ENCODE peak calls at places on chromosome 12, in six cellular contexts. F, S, V, Y, C and U are unnamed samples.

GRCh38 chr12:52178443-52178842 is 13.4 kb downstream of the KRT80 start:
- DNase-seq in F (no peak), S (no peak), V (no peak), Y (no peak), C (no peak), U (no peak)

GRCh38 chr12:50313256-50313931 is 30.1 kb upstream of the LIMA1 start:
- DNase-seq in F (no peak), S (peak), V (no peak), Y (no peak), C (no peak), U (no peak)

GRCh38 chr12:58833844-58834243 is 86.5 kb downstream of the LRIG3 start:
- DNase-seq in F (no peak), S (peak), V (no peak), Y (peak), C (no peak), U (no peak)

GRCh38 chr12:90084018-90084417 is 375.4 kb upstream of the ATP2B1 start:
- DNase-seq in F (no peak), S (peak), V (no peak), Y (no peak), C (no peak), U (no peak)

GRCh38 chr12:2693204-2693860 is 101.4 kb upstream of the FKBP4 start:
- DNase-seq in F (no peak), S (no peak), V (no peak), Y (no peak), C (peak), U (no peak)

GRCh38 chr12:10214877-10215267 is 2.2 kb downstream of the GABARAPL1 start:
- DNase-seq in F (no peak), S (no peak), V (no peak), Y (no peak), C (no peak), U (no peak)

GRCh38 chr12:71664411-71665108 is 459 bp downstream of the THAP2 start:
- DNase-seq in F (no peak), S (peak), V (no peak), Y (no peak), C (no peak), U (no peak)

GRCh38 chr12:61781021-61781581 is 479.1 kb upstream of the USP15 start:
- DNase-seq in F (no peak), S (no peak), V (no peak), Y (no peak), C (no peak), U (no peak)

GRCh38 chr12:5066251-5066650 is 22.6 kb downstream of the KCNA5 start:
- DNase-seq in F (no peak), S (no peak), V (no peak), Y (no peak), C (no peak), U (no peak)

GRCh38 chr12:89160716-89161123 is 191.6 kb downstream of the DUSP6 start:
- DNase-seq in F (no peak), S (peak), V (peak), Y (no peak), C (no peak), U (no peak)

GRCh38 chr12:85036241-85036707 is at the start of the genes LRRIQ1 and TSPAN19:
- DNase-seq in F (peak), S (peak), V (peak), Y (peak), C (no peak), U (no peak)

GRCh38 chr12:4116251-4117111 is 157.1 kb upstream of the CCND2 start:
- DNase-seq in F (no peak), S (peak), V (no peak), Y (no peak), C (no peak), U (no peak)

GRCh38 chr12:88299567-88300101 is 157.5 kb downstream of the TMTC3 start:
- DNase-seq in F (no peak), S (peak), V (no peak), Y (no peak), C (no peak), U (peak)

GRCh38 chr12:11707535-11707934 is 58.1 kb downstream of the ETV6 start:
- DNase-seq in F (no peak), S (peak), V (peak), Y (peak), C (no peak), U (no peak)

GRCh38 chr12:124704619-124705018 is 137.2 kb upstream of the NCOR2 start:
- DNase-seq in F (no peak), S (no peak), V (no peak), Y (no peak), C (no peak), U (no peak)

GRCh38 chr12:123546281-123546680 is 12.8 kb upstream of the RILPL1 start:
- DNase-seq in F (no peak), S (peak), V (no peak), Y (no peak), C (no peak), U (no peak)

GRCh38 chr12:26823391-26823790 is 9.6 kb downstream of the ITPR2 start:
- DNase-seq in F (no peak), S (peak), V (no peak), Y (no peak), C (no peak), U (no peak)

GRCh38 chr12:10701226-10701681 is 21.9 kb downstream of the YBX3 start:
- DNase-seq in F (no peak), S (no peak), V (no peak), Y (no peak), C (no peak), U (no peak)

GRCh38 chr12:75120202-75120774 is 89.4 kb downstream of the KCNC2 start:
- DNase-seq in F (no peak), S (no peak), V (no peak), Y (no peak), C (no peak), U (no peak)

GRCh38 chr12:29429999-29430698 is 49.2 kb upstream of the ERGIC2 start:
- DNase-seq in F (no peak), S (peak), V (no peak), Y (no peak), C (no peak), U (no peak)

GRCh38 chr12:78249578-78249977 is 418.9 kb downstream of the NAV3 start:
- DNase-seq in F (no peak), S (no peak), V (no peak), Y (no peak), C (no peak), U (no peak)

GRCh38 chr12:52992699-52993557 is 13.3 kb upstream of the EIF4B start:
- DNase-seq in F (no peak), S (peak), V (no peak), Y (no peak), C (no peak), U (no peak)